ENCODE peak calls at places on chromosome 4, in five cellular contexts. M is keratinocyte, V is type B pancreatic cell, Y is foreskin fibroblast, B is coronary artery. P is an unnamed sample.

GRCh38 chr4:30429813-30430466 is 290.2 kb upstream of the PCDH7 start:
- DNase-seq in M (peak; percentile 2), V (no peak), Y (peak; percentile 0), B (no peak), P (no peak)

GRCh38 chr4:181475781-181476180 is 767.4 kb upstream of the TENM3 start:
- DNase-seq in M (no peak), V (no peak), Y (no peak), B (no peak), P (no peak)

GRCh38 chr4:122901621-122902020 is 20.8 kb downstream of the NUDT6 start:
- DNase-seq in M (no peak), V (no peak), Y (no peak), B (no peak), P (no peak)

GRCh38 chr4:184798504-184798903 is 27.3 kb downstream of the ACSL1 start:
- DNase-seq in M (no peak), V (no peak), Y (no peak), B (no peak), P (no peak)

GRCh38 chr4:100900134-100900533 is 382.3 kb upstream of the EMCN start:
- DNase-seq in M (no peak), V (no peak), Y (no peak), B (no peak), P (no peak)

GRCh38 chr4:15343581-15343980 is 84.3 kb upstream of the C1QTNF7 start:
- DNase-seq in M (no peak), V (no peak), Y (no peak), B (no peak), P (no peak)

GRCh38 chr4:173057442-173057841 is 111.2 kb upstream of the GALNT7 start:
- DNase-seq in M (no peak), V (no peak), Y (peak; percentile 7), B (no peak), P (no peak)

GRCh38 chr4:103497692-103498091 is 222.1 kb downstream of the TACR3 start:
- DNase-seq in M (no peak), V (no peak), Y (no peak), B (no peak), P (no peak)

GRCh38 chr4:83075696-83076095 is 38.8 kb downstream of the PLAC8 start:
- DNase-seq in M (no peak), V (no peak), Y (peak; percentile 70), B (no peak), P (no peak)

GRCh38 chr4:27048350-27049100 is 187.9 kb downstream of the STIM2 start:
- DNase-seq in M (no peak), V (no peak), Y (no peak), B (no peak), P (peak; percentile 5)

DNA sequence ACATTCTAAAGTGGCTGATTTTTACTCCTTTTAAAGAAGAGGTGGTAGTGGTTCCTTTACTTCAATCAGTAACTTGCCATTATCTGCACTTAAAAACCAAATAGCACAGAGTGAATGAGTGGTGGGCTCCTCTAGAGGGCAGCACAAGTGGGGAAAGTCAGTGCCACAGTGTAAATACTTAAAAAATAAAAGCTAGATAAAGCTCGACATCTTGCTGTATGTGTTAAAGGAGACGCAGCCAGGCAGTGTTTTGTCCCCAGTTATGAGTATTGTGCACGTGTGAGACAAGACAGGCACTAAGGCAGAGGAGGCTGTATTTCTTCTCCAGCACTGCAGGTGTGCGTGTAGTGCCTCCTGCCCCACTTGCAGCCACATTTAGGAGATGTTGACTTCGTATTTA is 24.6 kb downstream of the NAP1L5 start:
- DNase-seq in M (no peak), V (no peak), Y (peak; percentile 28), B (no peak), P (no peak)
- TF ChIP-seq CTCF in M (peak; percentile 27), V (peak; percentile 78), Y (peak; percentile 55), B (no peak), P (peak; percentile 67)

GRCh38 chr4:53613428-53613827 is 22.1 kb upstream of the LNX1 start:
- DNase-seq in M (no peak), V (no peak), Y (no peak), B (no peak), P (no peak)

GRCh38 chr4:53618321-53618720 is 27.0 kb upstream of the LNX1 start:
- DNase-seq in M (no peak), V (no peak), Y (no peak), B (no peak), P (no peak)

GRCh38 chr4:53616219-53616618 is 24.9 kb upstream of the LNX1 start:
- DNase-seq in M (no peak), V (no peak), Y (no peak), B (no peak), P (no peak)

GRCh38 chr4:53617101-53617680 is 25.9 kb upstream of the LNX1 start:
- DNase-seq in M (no peak), V (no peak), Y (no peak), B (no peak), P (no peak)

DNA sequence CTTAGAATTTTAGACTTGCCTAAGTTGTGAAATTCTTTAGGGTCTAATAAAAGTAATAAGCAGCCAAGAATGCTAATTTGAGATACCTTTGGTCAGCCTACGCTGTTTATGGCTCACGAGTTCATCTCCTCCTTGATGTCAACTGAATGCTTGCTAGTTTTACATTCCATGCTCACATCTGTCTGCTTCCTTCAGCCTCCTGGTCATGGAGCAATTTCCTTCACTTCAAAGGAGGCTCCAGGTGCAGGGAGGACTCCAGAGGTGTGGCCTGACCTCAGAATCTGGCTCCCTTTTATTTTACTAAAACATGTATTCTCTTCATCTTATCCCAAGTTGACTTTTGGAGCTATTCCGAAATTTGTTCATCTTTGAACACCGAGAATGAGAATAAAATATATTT is 23.3 kb upstream of the LNX1 start:
- DNase-seq in M (no peak), V (no peak), Y (no peak), B (no peak), P (no peak)
- TF ChIP-seq CTCF in M (peak; percentile 42), V (no peak), Y (no peak), B (no peak), P (no peak)

DNA sequence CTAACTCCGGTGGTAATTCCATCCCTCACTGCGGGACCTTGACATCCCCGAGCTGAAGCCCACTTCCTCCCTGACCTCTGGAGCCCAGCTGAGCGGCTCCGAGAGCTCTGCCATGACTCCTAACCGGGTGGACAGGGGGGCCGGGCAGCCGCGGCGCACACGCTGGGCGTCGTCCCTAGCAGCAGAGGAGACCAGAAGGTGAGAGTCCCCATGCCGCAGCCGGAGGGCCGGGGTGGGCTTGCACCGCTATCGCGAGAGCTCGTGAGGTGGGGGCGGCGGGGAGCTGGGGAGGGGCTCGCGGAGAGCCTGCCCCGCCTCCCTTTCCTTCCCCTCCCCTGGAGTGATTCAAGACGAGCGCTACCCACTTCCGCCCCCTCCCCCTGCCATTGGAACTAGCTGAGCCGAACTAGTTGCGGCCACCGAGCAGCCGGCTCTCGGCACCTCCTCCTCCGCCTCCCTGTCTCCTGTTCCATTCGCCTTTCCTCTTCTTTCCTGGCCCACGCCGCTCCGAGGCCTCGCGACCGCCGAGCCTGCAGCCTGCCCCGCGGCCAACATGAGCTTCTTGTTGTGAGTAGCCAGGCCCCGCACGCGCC is at the start of gene MOB1B:
- DNase-seq in M (peak; percentile 28), V (peak; percentile 93), Y (peak; percentile 82), B (peak; percentile 90), P (peak; percentile 96)
- TF ChIP-seq CTCF in M (peak; percentile 58), V (peak; percentile 63), Y (peak; percentile 9), B (peak; percentile 36), P (peak; percentile 58)

GRCh38 chr4:140249351-140249750 is 95.4 kb upstream of the MAML3 start:
- DNase-seq in M (no peak), V (no peak), Y (no peak), B (no peak), P (no peak)
- TF ChIP-seq CTCF in M (no peak), V (no peak), Y (no peak), B (no peak), P (no peak)

GRCh38 chr4:77430847-77431246 is 174.8 kb upstream of the CXCL13 start:
- DNase-seq in M (no peak), V (no peak), Y (no peak), B (no peak), P (no peak)

GRCh38 chr4:77433102-77433733 is 172.4 kb upstream of the CXCL13 start:
- DNase-seq in M (no peak), V (no peak), Y (no peak), B (no peak), P (no peak)

GRCh38 chr4:77437079-77437478 is 168.5 kb upstream of the CXCL13 start:
- DNase-seq in M (no peak), V (no peak), Y (no peak), B (no peak), P (no peak)

GRCh38 chr4:77434299-77435092 is 171.1 kb upstream of the CXCL13 start:
- DNase-seq in M (no peak), V (no peak), Y (no peak), B (no peak), P (no peak)

GRCh38 chr4:77432702-77433101 is 172.9 kb upstream of the CXCL13 start:
- DNase-seq in M (no peak), V (no peak), Y (no peak), B (no peak), P (no peak)
- TF ChIP-seq CTCF in M (peak; percentile 30), V (no peak), Y (no peak), B (no peak), P (no peak)

GRCh38 chr4:7878323-7878722 is 61.3 kb downstream of the AFAP1 start:
- DNase-seq in M (no peak), V (no peak), Y (no peak), B (no peak), P (no peak)

GRCh38 chr4:7876096-7876993 is 63.3 kb downstream of the AFAP1 start:
- DNase-seq in M (no peak), V (no peak), Y (no peak), B (no peak), P (no peak)

GRCh38 chr4:7877131-7877530 is 62.5 kb downstream of the AFAP1 start:
- DNase-seq in M (no peak), V (no peak), Y (no peak), B (no peak), P (no peak)

GRCh38 chr4:7880681-7881080 is 59.0 kb downstream of the AFAP1 start:
- DNase-seq in M (no peak), V (no peak), Y (no peak), B (no peak), P (no peak)

GRCh38 chr4:7879127-7879526 is 60.5 kb downstream of the AFAP1 start:
- DNase-seq in M (no peak), V (no peak), Y (no peak), B (no peak), P (no peak)
- TF ChIP-seq CTCF in M (no peak), V (no peak), Y (no peak), B (no peak), P (no peak)

GRCh38 chr4:6709230-6710114 is at the start of gene MRFAP1L1:
- DNase-seq in M (peak; percentile 75), V (peak; percentile 96), Y (peak; percentile 97), B (peak; percentile 94), P (peak; percentile 98)
- TF ChIP-seq CTCF in M (no peak), V (peak; percentile 52), Y (no peak), B (no peak), P (no peak)

GRCh38 chr4:186132577-186133277 is 28.2 kb downstream of the FAM149A start:
- DNase-seq in M (no peak), V (no peak), Y (no peak), B (no peak), P (no peak)
- TF ChIP-seq CTCF in M (no peak), V (peak; percentile 58), Y (no peak), B (no peak), P (peak; percentile 45)